ENCODE peak calls at places on chromosomes 11 and 22, in eight cellular contexts. T is sigmoid colon, X is tibial nerve, S is A549, M is K562, D is ovary, Z is suprapubic skin, K is SK-N-SH. H is an unnamed sample.

GRCh38 chr11:35147273-35147672 is 8.3 kb downstream of the CD44 start:
- DNase-seq in T (no peak), X (no peak), S (no peak), M (no peak), D (no peak), Z (no peak), K (no peak), H (no peak)

GRCh38 chr11:81497202-81497804 is 1236.4 kb downstream of the FAM181B start:
- DNase-seq in T (no peak), X (peak; percentile 27), S (peak; percentile 3), M (peak; percentile 30), D (no peak), Z (no peak), K (peak; percentile 15), H (no peak)

GRCh38 chr22:22770280-22770871 is 117.2 kb upstream of the IGLL5 start:
- DNase-seq in T (no peak), X (peak; percentile 40), S (peak; percentile 33), M (peak; percentile 97), D (peak; percentile 17), Z (no peak), K (peak; percentile 66), H (peak; percentile 55)

GRCh38 chr11:4076774-4077173 is 17.8 kb upstream of the RRM1 start:
- DNase-seq in T (no peak), X (no peak), S (no peak), M (no peak), D (no peak), Z (no peak), K (no peak), H (no peak)

GRCh38 chr11:102560555-102561011 is 30.0 kb upstream of the MMP7 start:
- DNase-seq in T (peak; percentile 76), X (peak; percentile 54), S (no peak), M (no peak), D (peak; percentile 16), Z (no peak), K (no peak), H (no peak)

GRCh38 chr11:10674991-10675440 is 18.5 kb downstream of the IRAG1 start:
- DNase-seq in T (peak; percentile 77), X (peak; percentile 39), S (no peak), M (no peak), D (no peak), Z (no peak), K (no peak), H (no peak)

GRCh38 chr11:131914299-131914902 is 544.0 kb downstream of the NTM start:
- DNase-seq in T (no peak), X (no peak), S (no peak), M (no peak), D (no peak), Z (no peak), K (peak; percentile 34), H (no peak)

GRCh38 chr11:26330255-26330654 is 1.7 kb upstream of the ANO3 start:
- DNase-seq in T (no peak), X (no peak), S (no peak), M (no peak), D (no peak), Z (no peak), K (no peak), H (no peak)

GRCh38 chr22:44597616-44598015 is 99.6 kb upstream of the RTL6 start:
- DNase-seq in T (no peak), X (no peak), S (no peak), M (no peak), D (no peak), Z (no peak), K (peak; percentile 87), H (no peak)
- TF ChIP-seq EP300 in T (no peak), X (no peak), S (no peak), M (no peak), D (no peak), Z (no peak), K (no peak), H (no peak)

GRCh38 chr11:117871160-117871559 is 5.3 kb downstream of the FXYD6 start:
- DNase-seq in T (no peak), X (no peak), S (no peak), M (no peak), D (no peak), Z (no peak), K (no peak), H (no peak)
- H3K4me1 ChIP-seq in T (peaks cover 2% of the 10 kb centered on the region), X (no peaks in the 10 kb centered on the region), S (no peaks in the 10 kb centered on the region), M (no peaks in the 10 kb centered on the region), D (peaks cover 41% of the 10 kb centered on the region), Z (peaks cover 37% of the 10 kb centered on the region), K (no peaks in the 10 kb centered on the region), H (peaks cover 87% of the 10 kb centered on the region)

GRCh38 chr11:67076202-67076601 is 19.6 kb downstream of the RHOD start:
- DNase-seq in T (no peak), X (no peak), S (no peak), M (no peak), D (no peak), Z (no peak), K (no peak), H (no peak)
- TF ChIP-seq EP300 in T (no peak), X (no peak), S (no peak), M (no peak), D (no peak), Z (no peak), K (no peak), H (no peak)

GRCh38 chr11:63694518-63694917 is 13.2 kb downstream of the RTN3 start:
- DNase-seq in T (no peak), X (no peak), S (no peak), M (no peak), D (no peak), Z (no peak), K (no peak), H (no peak)
- H3K4me1 ChIP-seq in T (no peaks in the 10 kb centered on the region), X (no peaks in the 10 kb centered on the region), S (peaks cover 8% of the 10 kb centered on the region), M (peaks cover 16% of the 10 kb centered on the region), D (no peaks in the 10 kb centered on the region), Z (peaks cover 38% of the 10 kb centered on the region), K (peaks cover 10% of the 10 kb centered on the region), H (peaks cover 33% of the 10 kb centered on the region)

DNA sequence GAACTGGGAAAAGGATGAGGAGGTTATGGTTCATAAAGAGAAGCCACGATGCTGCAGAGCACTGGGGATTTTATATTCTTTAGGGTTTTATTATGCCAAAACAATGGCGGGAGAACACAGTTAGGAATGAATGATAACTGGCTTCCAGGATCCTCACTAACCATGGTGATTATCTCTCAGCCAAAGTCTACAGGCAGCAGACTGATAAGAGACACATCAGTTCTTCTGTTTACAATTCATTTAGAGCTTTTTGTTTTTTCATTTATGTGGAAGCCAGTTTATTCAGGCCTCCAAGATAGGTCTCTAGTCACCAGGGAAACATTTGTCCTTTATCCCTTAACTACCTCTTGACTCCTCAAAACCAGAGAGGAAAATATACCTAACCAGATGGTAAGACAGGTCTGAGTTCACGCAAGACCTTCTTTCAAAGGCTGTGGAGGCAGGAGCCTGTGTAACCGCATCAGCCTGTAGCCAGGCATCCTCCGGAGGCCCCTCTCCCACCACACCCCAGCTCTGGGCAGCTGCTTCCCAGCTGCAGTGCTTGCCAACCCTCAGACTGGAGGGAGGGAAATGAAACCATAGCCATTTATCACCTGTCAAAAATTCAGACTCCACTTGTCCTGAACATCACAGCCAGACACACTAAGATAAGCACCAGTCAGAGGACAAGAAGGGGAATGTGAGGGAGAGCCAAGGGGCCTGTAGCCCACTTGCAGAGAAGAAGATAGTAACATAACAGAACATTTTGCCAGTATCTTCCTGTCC is 57.2 kb upstream of the FAM181B start:
- DNase-seq in T (no peak), X (no peak), S (no peak), M (peak; percentile 60), D (peak; percentile 36), Z (no peak), K (peak; percentile 65), H (no peak)
- TF ChIP-seq EP300 in T (no peak), X (no peak), S (no peak), M (peak; percentile 84), D (no peak), Z (no peak), K (no peak), H (no peak)

DNA sequence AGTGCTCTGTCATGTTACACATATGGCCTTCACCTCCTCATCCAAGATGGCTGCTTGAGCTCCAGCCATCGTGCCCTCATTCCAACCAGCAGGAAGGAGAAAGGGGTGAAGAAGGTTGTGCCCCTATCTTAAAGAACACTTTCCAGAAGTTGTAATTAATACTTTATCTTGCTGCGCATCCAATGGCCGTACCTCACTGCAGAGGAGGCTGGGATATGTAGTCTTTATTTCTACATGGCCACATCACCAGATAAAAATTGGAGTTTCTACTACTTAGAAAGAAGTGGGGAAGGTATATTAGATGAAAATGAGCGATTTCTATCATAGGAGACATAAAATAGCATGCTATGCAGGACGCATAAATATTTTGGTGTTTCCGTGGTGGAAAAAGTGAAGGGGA is 8.6 kb upstream of the MB start:
- DNase-seq in T (no peak), X (no peak), S (no peak), M (no peak), D (no peak), Z (no peak), K (no peak), H (no peak)
- H3K4me1 ChIP-seq in T (no peaks in the 10 kb centered on the region), X (no peaks in the 10 kb centered on the region), S (peaks cover 63% of the 10 kb centered on the region), M (no peaks in the 10 kb centered on the region), D (peaks cover 6% of the 10 kb centered on the region), Z (peaks cover 34% of the 10 kb centered on the region), K (peaks cover 15% of the 10 kb centered on the region), H (peaks cover 11% of the 10 kb centered on the region)

DNA sequence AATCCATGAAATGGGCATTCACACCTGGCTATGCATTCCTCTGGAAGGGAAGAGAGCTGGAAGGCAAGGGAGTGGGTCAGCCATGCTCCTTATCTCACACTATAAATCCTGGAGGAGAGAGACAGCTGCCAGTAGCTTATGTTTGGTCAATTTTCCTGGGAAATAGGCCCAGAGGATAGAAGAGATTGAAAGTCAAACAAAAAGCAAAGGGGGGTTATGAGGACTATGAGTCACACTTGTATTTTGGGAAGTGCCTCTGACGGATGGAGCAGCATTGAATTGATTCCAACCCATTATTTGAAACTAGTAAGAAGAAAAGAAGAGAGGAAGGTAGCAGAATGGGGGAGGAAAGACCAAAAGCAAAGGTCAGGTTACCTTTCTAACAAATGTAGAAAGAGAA is 25.0 kb downstream of the SNX19 start:
- DNase-seq in T (no peak), X (no peak), S (no peak), M (no peak), D (no peak), Z (no peak), K (no peak), H (no peak)
- TF ChIP-seq EP300 in T (no peak), X (no peak), S (no peak), M (no peak), D (no peak), Z (no peak), K (no peak), H (no peak)

GRCh38 chr22:21447694-21448402 is 19.3 kb upstream of the TMEM191C start:
- DNase-seq in T (peak; percentile 61), X (no peak), S (no peak), M (peak; percentile 79), D (no peak), Z (peak; percentile 73), K (peak; percentile 58), H (peak; percentile 21)
- H3K4me1 ChIP-seq in T (no peaks in the 10 kb centered on the region), X (no peaks in the 10 kb centered on the region), S (no peaks in the 10 kb centered on the region), M (no peaks in the 10 kb centered on the region), D (no peaks in the 10 kb centered on the region), Z (no peaks in the 10 kb centered on the region), K (no peaks in the 10 kb centered on the region), H (peaks cover 16% of the 10 kb centered on the region)

H was measured in stomach.